ENCODE peak calls at places on chromosomes 1 and 21, in four cellular contexts. V is prostate gland, E is adrenal gland, X is tibial nerve. B is an unnamed sample.
A peak's percentile ranks its signal among the peaks of the same experiment; 100 is the strongest.

GRCh38 chr1:22289251-22289995 is 146.5 kb upstream of the WNT4 start:
- DNase-seq in V (no peak), X (no peak), E (peak; percentile 22), B (no peak)

GRCh38 chr1:9338354-9339250 is 45.9 kb downstream of the SPSB1 start:
- DNase-seq in E (no peak), X (no peak), V (peak; percentile 39), B (peak; percentile 65)

GRCh38 chr21:32940079-32941014 is 85.4 kb upstream of the OLIG2 start:
- DNase-seq in X (peak; percentile 13), V (peak; percentile 53), E (peak; percentile 51), B (peak; percentile 37)

GRCh38 chr1:81873946-81874345 is 73.2 kb downstream of the ADGRL2 start:
- DNase-seq in X (no peak), E (no peak), V (no peak), B (no peak)

GRCh38 chr1:53340660-53341520 is 13.0 kb upstream of the LRP8 start:
- DNase-seq in E (no peak), X (no peak), V (no peak), B (no peak)

GRCh38 chr1:235511470-235512240 is 7.4 kb upstream of the B3GALNT2 start:
- DNase-seq in X (no peak), E (no peak), V (no peak), B (no peak)

GRCh38 chr1:8825985-8826481 is 8.6 kb upstream of the RERE start:
- DNase-seq in X (no peak), E (no peak), V (no peak), B (no peak)

GRCh38 chr1:226061793-226062557 is 541 bp upstream of the H3-3A start:
- DNase-seq in V (peak; percentile 69), X (peak; percentile 44), E (peak; percentile 81), B (peak; percentile 85)

GRCh38 chr1:33435096-33435820 is 4.4 kb upstream of the PHC2 start:
- DNase-seq in X (no peak), V (no peak), E (no peak), B (no peak)

GRCh38 chr21:24759348-24760118 is 847.7 kb downstream of the MRPL39 start:
- DNase-seq in E (no peak), V (no peak), X (no peak), B (no peak)

GRCh38 chr21:30747159-30747558 is at the start of gene KRTAP21-2:
- DNase-seq in E (no peak), X (no peak), V (no peak), B (no peak)

GRCh38 chr1:228849011-228849541 is 113.8 kb downstream of the RHOU start:
- DNase-seq in X (no peak), E (no peak), V (no peak), B (no peak)

GRCh38 chr1:77288275-77288674 is 6.5 kb downstream of the AK5 start:
- DNase-seq in X (no peak), E (no peak), V (no peak), B (no peak)

GRCh38 chr1:200153277-200154055 is 126.0 kb downstream of the NR5A2 start:
- DNase-seq in V (no peak), X (no peak), E (no peak), B (no peak)

GRCh38 chr1:37399205-37399604 is 75.2 kb upstream of the ZC3H12A start:
- DNase-seq in E (no peak), X (no peak), V (no peak), B (no peak)

GRCh38 chr21:44051462-44051941 is 39.4 kb downstream of the TRAPPC10 start:
- DNase-seq in X (no peak), E (peak; percentile 69), V (no peak), B (no peak)

GRCh38 chr1:180928272-180929230 is 15.9 kb downstream of the KIAA1614 start:
- DNase-seq in E (no peak), X (no peak), V (no peak), B (peak; percentile 66)

GRCh38 chr1:245263701-245264100 is 108.9 kb downstream of the KIF26B start:
- DNase-seq in V (no peak), X (no peak), E (no peak), B (no peak)

GRCh38 chr1:154788886-154789285 is 81.2 kb downstream of the KCNN3 start:
- DNase-seq in E (no peak), X (no peak), V (no peak), B (no peak)

GRCh38 chr1:93013311-93014091 is 52.2 kb upstream of the DIPK1A start:
- DNase-seq in X (no peak), E (no peak), V (no peak), B (no peak)

GRCh38 chr1:77541162-77541545 is 141.3 kb downstream of the ZZZ3 start:
- DNase-seq in X (no peak), E (no peak), V (no peak), B (peak; percentile 4)

GRCh38 chr1:117794073-117794472 is 135.3 kb downstream of the GDAP2 start:
- DNase-seq in E (no peak), V (no peak), X (no peak), B (no peak)

GRCh38 chr1:171790318-171790717 is 8.9 kb downstream of the METTL13 start:
- DNase-seq in V (no peak), E (no peak), X (no peak), B (no peak)

GRCh38 chr1:23420778-23421177 is 3.8 kb downstream of the TCEA3 start:
- DNase-seq in V (no peak), X (no peak), E (no peak), B (no peak)

GRCh38 chr1:23421752-23422312 is 2.7 kb downstream of the TCEA3 start:
- DNase-seq in X (peak; percentile 37), E (no peak), V (no peak), B (no peak)

GRCh38 chr1:23422313-23422877 is 2.2 kb downstream of the TCEA3 start:
- DNase-seq in X (peak; percentile 53), V (peak; percentile 68), E (peak; percentile 77), B (peak; percentile 88)

GRCh38 chr1:23422955-23423354 is 1.6 kb downstream of the TCEA3 start:
- DNase-seq in V (no peak), X (peak; percentile 16), E (no peak), B (peak; percentile 34)

GRCh38 chr1:23421343-23421742 is 3.2 kb downstream of the TCEA3 start:
- DNase-seq in V (no peak), E (no peak), X (no peak), B (no peak)
- H3K27ac ChIP-seq in V (peak overlapping the region; percentile 88), E (no peak overlapping the region), X (peak overlapping the region; percentile 77), B (no peak overlapping the region)

GRCh38 chr1:159931101-159931816 is 6.0 kb upstream of the TAGLN2 start:
- DNase-seq in V (no peak), X (no peak), E (no peak), B (no peak)

GRCh38 chr1:159932296-159933285 is 7.3 kb upstream of the TAGLN2 start:
- DNase-seq in E (no peak), V (no peak), X (no peak), B (no peak)

GRCh38 chr1:159935305-159935704 is 10.0 kb upstream of the TAGLN2 start:
- DNase-seq in E (no peak), V (no peak), X (no peak), B (no peak)

GRCh38 chr1:159934136-159935039 is 9.1 kb upstream of the TAGLN2 start:
- DNase-seq in V (no peak), E (no peak), X (no peak), B (no peak)

GRCh38 chr1:159933347-159933746 is 8.0 kb upstream of the TAGLN2 start:
- DNase-seq in E (no peak), V (peak; percentile 64), X (no peak), B (no peak)
- H3K4me3 ChIP-seq in E (no peak overlapping the region), V (no peak overlapping the region), X (no peak overlapping the region), B (no peak overlapping the region)

DNA sequence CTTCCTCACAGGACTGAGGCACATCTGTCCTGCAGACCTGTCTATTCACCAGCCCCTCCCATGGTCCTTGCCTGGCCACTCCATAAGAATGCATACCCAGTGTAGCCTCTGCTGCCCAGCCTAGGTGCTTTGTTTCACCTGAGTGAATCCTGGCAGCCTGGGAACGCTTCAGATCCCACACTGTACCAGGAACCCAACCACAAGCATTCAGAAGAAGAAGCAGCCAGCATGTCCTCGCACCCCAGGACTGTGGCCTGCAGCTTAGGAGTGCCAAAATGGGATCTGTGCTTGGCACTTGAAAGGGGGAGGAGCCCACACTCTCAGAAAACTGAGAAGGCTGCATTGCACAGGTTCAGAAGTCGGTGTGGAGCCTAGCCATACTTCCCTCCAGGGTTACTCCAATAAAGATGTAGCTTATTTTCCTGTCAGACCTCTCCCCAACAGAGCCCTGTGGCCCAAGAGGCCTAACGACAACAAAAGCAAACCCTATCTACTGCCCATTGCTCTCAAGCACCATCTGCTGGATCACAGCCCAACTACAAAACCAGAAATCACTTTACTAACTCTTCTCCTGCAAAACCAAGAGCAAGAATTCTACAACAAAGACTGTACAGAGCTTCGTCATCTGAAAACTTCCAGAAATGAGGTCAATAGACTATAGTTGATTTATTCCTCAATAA is 923.1 kb upstream of the NEGR1 start:
- DNase-seq in V (no peak), E (no peak), X (no peak), B (peak; percentile 71)
- TF ChIP-seq CTCF in V (no peak), E (no peak), X (no peak), B (no peak)

GRCh38 chr1:212229654-212230053 is 55.6 kb upstream of the PPP2R5A start:
- DNase-seq in V (no peak), E (no peak), X (no peak), B (no peak)
- H3K27ac ChIP-seq in V (no peak overlapping the region), E (no peak overlapping the region), X (no peak overlapping the region), B (peak overlapping the region; percentile 23)

GRCh38 chr1:110873856-110874255 is 908 bp downstream of the CD53 start:
- DNase-seq in X (no peak), V (no peak), E (no peak), B (no peak)
- H3K4me3 ChIP-seq in X (no peak overlapping the region), V (peak overlapping the region; percentile 3), E (no peak overlapping the region), B (no peak overlapping the region)

GRCh38 chr1:107741242-107741641 is 223.7 kb downstream of the VAV3 start:
- DNase-seq in V (no peak), E (no peak), X (no peak), B (no peak)

GRCh38 chr1:107740574-107740973 is 224.4 kb downstream of the VAV3 start:
- DNase-seq in V (no peak), E (no peak), X (no peak), B (no peak)

GRCh38 chr1:107739183-107739582 is 225.8 kb downstream of the VAV3 start:
- DNase-seq in X (no peak), V (no peak), E (no peak), B (no peak)

GRCh38 chr1:107739651-107740050 is 225.3 kb downstream of the VAV3 start:
- DNase-seq in X (no peak), V (no peak), E (no peak), B (no peak)
- TF ChIP-seq CTCF in X (no peak), V (no peak), E (no peak), B (no peak)

GRCh38 chr1:206472886-206473285 is 2.6 kb downstream of the IKBKE start:
- DNase-seq in E (no peak), V (no peak), X (no peak), B (no peak)
- H3K27ac ChIP-seq in E (no peak overlapping the region), V (no peak overlapping the region), X (no peak overlapping the region), B (no peak overlapping the region)

GRCh38 chr1:64539279-64539678 is 69.3 kb downstream of the CACHD1 start:
- DNase-seq in X (no peak), E (no peak), V (no peak), B (no peak)

GRCh38 chr1:64542118-64542517 is 72.2 kb downstream of the CACHD1 start:
- DNase-seq in E (no peak), X (no peak), V (no peak), B (no peak)

GRCh38 chr1:64539808-64540207 is 69.9 kb downstream of the CACHD1 start:
- DNase-seq in E (peak; percentile 91), V (peak; percentile 26), X (peak; percentile 75), B (peak; percentile 93)

GRCh38 chr1:64538389-64538788 is 68.5 kb downstream of the CACHD1 start:
- DNase-seq in V (no peak), X (no peak), E (no peak), B (no peak)

GRCh38 chr1:64540265-64540791 is 70.4 kb downstream of the CACHD1 start:
- DNase-seq in E (no peak), X (no peak), V (no peak), B (no peak)
- H3K4me3 ChIP-seq in E (no peak overlapping the region), X (no peak overlapping the region), V (no peak overlapping the region), B (no peak overlapping the region)